ENCODE peak calls at places on chromosomes 5 and 9, in seven cellular contexts. X is mesendoderm, J is H9, H is trophoblast cell, T is mesenchymal stem cell, C is neuronal stem cell, I is H1. L is an unnamed sample.

GRCh38 chr9:134742822-134743221 is 101.2 kb downstream of the COL5A1 start:
- DNase-seq in X (peak), J (peak), H (no peak), T (no peak), C (no peak), I (no peak), L (no peak)

GRCh38 chr5:134551891-134552290 is 26.4 kb downstream of the JADE2 start:
- DNase-seq in X (no peak), J (no peak), H (peak), T (no peak), C (no peak), I (no peak), L (peak)

GRCh38 chr9:113579270-113580040 is 115.9 kb downstream of the RGS3 start:
- DNase-seq in X (no peak), J (no peak), H (no peak), T (peak), C (no peak), I (no peak), L (peak)

GRCh38 chr9:34254966-34255825 is 73.9 kb downstream of the KIF24 start:
- DNase-seq in X (no peak), J (no peak), H (no peak), T (peak), C (no peak), I (no peak), L (peak)

GRCh38 chr5:28310696-28311095 is 1272.3 kb upstream of the CDH9 start:
- DNase-seq in X (no peak), J (no peak), H (no peak), T (no peak), C (no peak), I (no peak), L (no peak)

GRCh38 chr5:36606437-36607113 is at the start of gene SLC1A3:
- DNase-seq in X (peak), J (peak), H (peak), T (peak), C (peak), I (no peak), L (peak)

GRCh38 chr9:134217431-134218210 is 53.3 kb upstream of the RNU6ATAC start:
- DNase-seq in X (peak), J (no peak), H (no peak), T (no peak), C (no peak), I (no peak), L (no peak)

GRCh38 chr9:127136880-127137639 is 14.6 kb upstream of the ANGPTL2 start:
- DNase-seq in X (no peak), J (peak), H (no peak), T (no peak), C (no peak), I (no peak), L (no peak)

GRCh38 chr5:82312373-82312856 is 34.3 kb upstream of the RPS23 start:
- DNase-seq in X (peak), J (peak), H (peak), T (peak), C (peak), I (peak), L (peak)

GRCh38 chr5:55634204-55634785 is 77.8 kb downstream of the SLC38A9 start:
- DNase-seq in X (peak), J (no peak), H (no peak), T (no peak), C (no peak), I (no peak), L (peak)

GRCh38 chr9:76451234-76451633 is 7.7 kb upstream of the GCNT1 start:
- DNase-seq in X (no peak), J (no peak), H (peak), T (peak), C (no peak), I (no peak), L (peak)

GRCh38 chr9:89935791-89936190 is 331.0 kb downstream of the GADD45G start:
- DNase-seq in X (no peak), J (no peak), H (no peak), T (no peak), C (no peak), I (no peak), L (no peak)

GRCh38 chr5:42749020-42749419 is 7.6 kb upstream of the CCDC152 start:
- DNase-seq in X (no peak), J (no peak), H (no peak), T (no peak), C (no peak), I (no peak), L (peak)

GRCh38 chr5:163433271-163433670 is 4.1 kb upstream of the CCNG1 start:
- DNase-seq in X (peak), J (no peak), H (no peak), T (no peak), C (no peak), I (no peak), L (no peak)

GRCh38 chr9:91328186-91328585 is 33.5 kb downstream of the AUH start:
- DNase-seq in X (no peak), J (no peak), H (peak), T (no peak), C (no peak), I (no peak), L (peak)

GRCh38 chr5:71699751-71700150 is 19.3 kb upstream of the CARTPT start:
- DNase-seq in X (no peak), J (no peak), H (no peak), T (no peak), C (no peak), I (no peak), L (no peak)

GRCh38 chr5:89703799-89704198 is 705.8 kb downstream of the CETN3 start:
- DNase-seq in X (peak), J (peak), H (no peak), T (peak), C (peak), I (peak), L (no peak)

GRCh38 chr5:34891981-34892380 is 23.3 kb downstream of the RAD1 start:
- DNase-seq in X (no peak), J (no peak), H (no peak), T (no peak), C (no peak), I (no peak), L (peak)

GRCh38 chr5:159163700-159164044 is 45.7 kb downstream of the RNF145 start:
- DNase-seq in X (no peak), J (no peak), H (no peak), T (no peak), C (no peak), I (no peak), L (no peak)

GRCh38 chr5:146378981-146379380 is 40.3 kb downstream of the POU4F3 start:
- DNase-seq in X (no peak), J (peak), H (no peak), T (no peak), C (no peak), I (no peak), L (no peak)

DNA sequence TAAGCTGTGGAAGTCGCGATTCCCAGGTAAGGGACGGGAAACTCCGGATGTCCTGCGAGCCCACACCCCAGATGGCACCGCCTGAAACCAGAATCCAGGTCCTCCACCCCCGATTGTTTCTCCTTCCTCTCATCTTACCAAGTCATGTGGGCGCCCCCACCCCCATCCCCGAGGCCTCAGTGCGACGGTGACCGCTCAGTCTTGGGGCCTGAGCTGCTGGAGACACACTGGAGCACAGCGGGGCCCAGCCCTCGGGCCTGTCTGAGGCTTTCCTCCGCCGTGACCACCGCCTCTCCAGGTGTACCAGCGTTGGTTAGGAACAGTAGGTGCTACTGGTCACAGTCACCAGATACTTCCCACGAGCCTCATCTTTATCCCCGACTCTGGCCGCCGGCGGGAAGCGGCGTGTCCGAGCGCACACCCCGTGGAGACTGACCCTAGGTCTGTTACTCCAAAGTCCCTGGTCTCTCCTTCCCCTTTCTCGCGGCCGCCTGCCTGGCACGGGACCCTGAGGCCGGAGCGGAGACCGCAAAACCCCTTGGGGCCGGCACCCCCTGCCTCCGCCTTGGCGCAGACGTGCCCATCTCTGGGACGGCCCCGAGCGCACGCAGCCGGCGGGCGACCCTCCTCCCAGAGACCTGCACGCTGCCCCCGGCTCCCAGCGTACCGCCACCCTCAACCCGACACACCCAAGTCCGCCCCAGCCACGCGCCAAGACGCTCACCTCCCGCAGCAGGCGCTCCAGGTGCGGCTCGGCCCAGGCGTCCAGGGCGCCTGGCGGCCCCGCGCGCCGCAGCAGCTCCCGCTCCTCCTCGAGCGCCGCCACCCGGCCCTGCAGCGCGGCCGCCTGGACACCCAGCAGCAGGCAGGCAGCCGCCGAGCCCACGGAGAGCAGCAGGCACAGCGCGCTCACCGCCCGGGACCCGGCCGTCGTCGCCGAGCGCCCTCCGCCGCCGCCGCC is 733 bp downstream of the COL23A1 start:
- DNase-seq in X (peak), J (peak), H (peak), T (peak), C (peak), I (no peak), L (peak)
- H2BK120ac ChIP-seq in X (no peak), J (no peak), H (no peak), T (no peak), C (no peak), I (no peak), L (no peak)

DNA sequence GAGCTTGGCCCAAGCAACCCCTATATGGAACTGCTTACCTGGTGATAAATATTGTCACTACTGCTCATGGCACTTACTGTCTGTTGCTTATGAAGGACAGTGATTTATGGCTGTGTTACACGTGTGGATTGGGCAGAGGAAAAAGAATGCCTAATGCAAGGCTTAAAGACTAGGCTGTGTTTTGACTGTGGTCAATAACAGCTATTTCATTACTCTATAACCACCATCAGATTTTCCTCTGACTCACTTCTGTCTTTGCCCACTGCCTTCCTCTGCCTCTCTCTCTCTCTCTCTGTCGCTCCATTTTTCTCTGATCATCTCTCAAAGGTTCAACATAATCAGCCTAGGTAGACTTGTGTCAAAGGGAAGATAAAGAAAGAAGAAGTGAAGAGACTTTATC is 96.2 kb downstream of the TLR4 start:
- DNase-seq in X (no peak), J (no peak), H (no peak), T (no peak), C (no peak), I (no peak), L (no peak)
- H2BK120ac ChIP-seq in X (no peak), J (no peak), H (no peak), T (no peak), C (no peak), I (no peak), L (no peak)

GRCh38 chr5:138557677-138558076 is 14.6 kb upstream of the ETF1 start:
- DNase-seq in X (no peak), J (no peak), H (no peak), T (no peak), C (no peak), I (no peak), L (no peak)

GRCh38 chr5:138553437-138554095 is 10.5 kb upstream of the ETF1 start:
- DNase-seq in X (no peak), J (no peak), H (no peak), T (no peak), C (no peak), I (no peak), L (no peak)

GRCh38 chr5:138552700-138553099 is 9.7 kb upstream of the ETF1 start:
- DNase-seq in X (no peak), J (no peak), H (no peak), T (no peak), C (no peak), I (no peak), L (no peak)

GRCh38 chr5:138549414-138549813 is 6.4 kb upstream of the ETF1 start:
- DNase-seq in X (no peak), J (no peak), H (no peak), T (no peak), C (no peak), I (no peak), L (no peak)

DNA sequence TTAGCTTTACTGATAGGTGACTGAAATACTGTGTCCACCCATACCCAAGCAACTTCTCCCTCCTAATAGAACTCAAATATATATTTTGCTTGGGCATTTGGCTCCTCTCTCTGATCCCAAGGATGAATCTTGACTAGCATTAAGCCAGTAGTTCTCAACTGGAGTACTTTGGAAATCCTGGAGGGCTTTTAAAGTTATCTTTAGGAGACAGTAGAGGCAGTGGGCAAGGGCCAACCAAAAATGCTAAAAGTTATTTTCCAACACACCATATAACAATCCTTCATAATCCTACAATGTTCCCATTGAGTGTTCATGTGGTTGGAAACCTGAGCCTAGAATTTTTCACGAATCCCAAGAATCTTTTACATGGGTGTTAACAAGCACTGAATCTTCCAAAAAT is 11.1 kb upstream of the ETF1 start:
- DNase-seq in X (no peak), J (no peak), H (no peak), T (no peak), C (no peak), I (no peak), L (no peak)
- H2BK120ac ChIP-seq in X (no peak), J (no peak), H (no peak), T (no peak), C (no peak), I (no peak), L (no peak)

GRCh38 chr5:7018601-7019000 is 305.4 kb downstream of the TENT4A start:
- DNase-seq in X (no peak), J (no peak), H (no peak), T (no peak), C (no peak), I (no peak), L (no peak)
- H2BK120ac ChIP-seq in X (no peak), J (no peak), H (no peak), T (no peak), C (no peak), I (no peak), L (no peak)

GRCh38 chr5:140014751-140015150 is 28.3 kb downstream of the NRG2 start:
- DNase-seq in X (no peak), J (no peak), H (no peak), T (no peak), C (no peak), I (no peak), L (no peak)

GRCh38 chr5:140012443-140012842 is 30.7 kb downstream of the NRG2 start:
- DNase-seq in X (no peak), J (no peak), H (no peak), T (no peak), C (no peak), I (no peak), L (no peak)

GRCh38 chr5:140010798-140011197 is 32.3 kb downstream of the NRG2 start:
- DNase-seq in X (no peak), J (no peak), H (no peak), T (no peak), C (no peak), I (no peak), L (no peak)

GRCh38 chr5:140013536-140013935 is 29.6 kb downstream of the NRG2 start:
- DNase-seq in X (no peak), J (no peak), H (no peak), T (no peak), C (no peak), I (no peak), L (no peak)

DNA sequence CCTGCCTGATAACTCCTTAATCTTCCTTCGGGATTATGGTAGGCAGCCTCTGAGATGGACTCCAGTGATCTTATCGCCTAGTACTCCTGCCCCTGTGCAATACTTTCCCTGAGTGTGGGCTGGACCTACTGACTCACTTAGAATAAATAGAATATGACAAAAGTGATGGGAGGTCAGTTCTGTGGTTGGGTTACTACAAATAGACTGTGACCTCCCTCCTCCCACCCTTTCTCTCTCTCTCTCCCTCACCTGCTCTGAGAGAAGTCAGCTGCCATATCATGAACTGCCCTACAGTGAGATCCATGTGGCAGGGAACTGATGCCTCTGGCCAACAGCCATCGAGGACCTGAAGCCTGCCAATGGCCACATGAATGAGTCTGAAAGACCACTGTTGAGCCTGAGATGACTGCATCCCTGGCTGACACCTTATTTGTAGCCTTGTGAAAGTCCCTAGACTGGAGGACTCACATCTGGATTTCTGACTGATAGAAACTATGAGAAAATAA is 31.7 kb downstream of the NRG2 start:
- DNase-seq in X (no peak), J (no peak), H (no peak), T (peak), C (no peak), I (no peak), L (peak)
- H2BK120ac ChIP-seq in X (no peak), J (no peak), H (no peak), T (no peak), C (no peak), I (no peak), L (no peak)

GRCh38 chr9:98494852-98495251 is 213.9 kb downstream of the GABBR2 start:
- DNase-seq in X (peak), J (no peak), H (no peak), T (no peak), C (no peak), I (no peak), L (no peak)

GRCh38 chr9:98491778-98492177 is 217.0 kb downstream of the GABBR2 start:
- DNase-seq in X (peak), J (no peak), H (peak), T (peak), C (no peak), I (no peak), L (peak)

GRCh38 chr9:98488578-98489312 is 220.0 kb downstream of the GABBR2 start:
- DNase-seq in X (peak), J (no peak), H (peak), T (peak), C (no peak), I (peak), L (peak)

GRCh38 chr9:98495530-98495929 is 213.2 kb downstream of the GABBR2 start:
- DNase-seq in X (peak), J (no peak), H (no peak), T (no peak), C (no peak), I (no peak), L (no peak)

DNA sequence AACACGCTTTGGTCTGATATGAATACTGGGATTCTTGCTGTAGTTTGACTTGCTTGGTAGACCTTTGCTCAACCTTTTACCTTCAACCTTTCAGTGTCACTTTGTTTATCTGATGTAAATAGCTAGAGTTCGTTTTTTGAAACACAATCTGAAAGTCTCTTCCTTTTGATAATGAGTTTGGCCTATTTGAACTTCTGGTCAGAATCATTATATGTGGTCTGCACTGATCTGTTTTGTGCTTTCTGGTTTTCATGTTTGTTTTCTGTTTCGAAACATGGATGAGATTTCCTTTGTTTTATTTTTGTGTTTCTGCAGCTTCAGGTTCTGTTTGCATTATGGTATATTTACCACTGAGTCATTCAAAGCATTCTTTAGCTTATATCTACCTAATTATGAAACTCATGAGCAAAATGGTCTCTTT is 217.5 kb downstream of the GABBR2 start:
- DNase-seq in X (no peak), J (no peak), H (no peak), T (no peak), C (no peak), I (no peak), L (no peak)
- H2BK120ac ChIP-seq in X (no peak), J (no peak), H (no peak), T (no peak), C (no peak), I (no peak), L (peak)

DNA sequence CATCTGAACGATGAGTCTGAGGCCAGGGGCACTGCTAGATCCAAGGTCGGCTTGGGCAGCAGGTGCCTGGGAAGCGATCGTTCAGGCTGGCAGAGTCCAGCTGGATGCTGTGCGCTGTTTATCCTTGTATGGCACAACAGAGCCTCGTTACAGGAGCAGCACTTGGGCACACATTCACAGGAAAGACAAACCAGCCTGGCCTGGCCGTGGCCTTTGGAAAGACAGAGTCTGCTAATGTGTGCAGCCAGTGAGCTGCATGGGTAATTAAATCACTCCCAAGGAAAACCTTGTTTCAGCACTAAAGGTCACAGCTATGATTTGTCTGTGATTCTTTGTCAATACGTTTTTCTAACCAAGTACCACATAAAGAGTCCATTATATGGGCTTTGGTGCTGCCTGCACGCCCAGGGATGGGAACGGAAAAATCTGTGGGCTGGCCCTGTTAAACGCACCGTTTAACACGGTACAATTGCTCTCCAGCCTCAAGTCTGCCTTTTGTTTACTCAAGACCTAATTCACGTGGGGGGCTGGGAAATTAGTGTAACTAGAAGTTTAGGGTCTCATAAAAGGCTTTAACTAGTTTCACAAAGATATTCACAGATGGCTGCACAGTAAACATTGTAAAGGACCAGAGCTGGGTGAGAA is 509.3 kb downstream of the KDM4C start:
- DNase-seq in X (no peak), J (no peak), H (no peak), T (no peak), C (peak), I (no peak), L (no peak)
- H2BK120ac ChIP-seq in X (no peak), J (no peak), H (no peak), T (no peak), C (no peak), I (no peak), L (no peak)

L was measured in IMR-90.